ENCODE peak calls at places on chromosomes 3 and 15, in nine cellular contexts. One of them, this sample, is unnamed.

GRCh38 chr15:57923311-57923710 is 142.2 kb downstream of the ALDH1A2 start:
- DNase-seq in astrocyte of the cerebellum: no peak
- DNase-seq in right lobe of liver: no peak
- DNase-seq in right atrium auricular region: no peak
- DNase-seq in NCI-H1105 treated with DMSO at 0.1 percent for 48 hours: no peak
- DNase-seq in endodermal cell: no peak
- DNase-seq in T-helper 17 cell: no peak
- DNase-seq in breast epithelium: no peak
- DNase-seq in NCI-H526: no peak
- DNase-seq in this sample: no peak

GRCh38 chr3:55701997-55702396 is 214.9 kb upstream of the WNT5A start:
- DNase-seq in endodermal cell: no peak
- DNase-seq in T-helper 17 cell: no peak
- DNase-seq in right lobe of liver: no peak
- DNase-seq in right atrium auricular region: no peak
- DNase-seq in astrocyte of the cerebellum: no peak
- DNase-seq in breast epithelium: no peak
- DNase-seq in NCI-H1105 treated with DMSO at 0.1 percent for 48 hours: no peak
- DNase-seq in NCI-H526: no peak
- DNase-seq in this sample: no peak

GRCh38 chr3:81601707-81602305 is 159.6 kb downstream of the GBE1 start:
- DNase-seq in astrocyte of the cerebellum: no peak
- DNase-seq in endodermal cell: no peak
- DNase-seq in right lobe of liver: no peak
- DNase-seq in breast epithelium: no peak
- DNase-seq in T-helper 17 cell: no peak
- DNase-seq in NCI-H1105 treated with DMSO at 0.1 percent for 48 hours: peak
- DNase-seq in right atrium auricular region: no peak
- DNase-seq in NCI-H526: no peak
- DNase-seq in this sample: no peak

GRCh38 chr3:114333923-114334240 is 40.1 kb downstream of the TIGIT start:
- DNase-seq in NCI-H1105 treated with DMSO at 0.1 percent for 48 hours: no peak
- DNase-seq in right lobe of liver: no peak
- DNase-seq in T-helper 17 cell: no peak
- DNase-seq in NCI-H526: no peak
- DNase-seq in astrocyte of the cerebellum: no peak
- DNase-seq in breast epithelium: no peak
- DNase-seq in right atrium auricular region: no peak
- DNase-seq in endodermal cell: no peak
- DNase-seq in this sample: no peak

GRCh38 chr3:64445318-64446300 is 220.3 kb upstream of the PRICKLE2 start:
- DNase-seq in T-helper 17 cell: no peak
- DNase-seq in endodermal cell: peak
- DNase-seq in right lobe of liver: no peak
- DNase-seq in NCI-H1105 treated with DMSO at 0.1 percent for 48 hours: peak
- DNase-seq in breast epithelium: no peak
- DNase-seq in astrocyte of the cerebellum: no peak
- DNase-seq in NCI-H526: peak
- DNase-seq in right atrium auricular region: no peak
- DNase-seq in this sample: peak

GRCh38 chr15:50180578-50180977 is 1.4 kb upstream of the SLC27A2 start:
- DNase-seq in right atrium auricular region: no peak
- DNase-seq in endodermal cell: no peak
- DNase-seq in right lobe of liver: no peak
- DNase-seq in NCI-H1105 treated with DMSO at 0.1 percent for 48 hours: no peak
- DNase-seq in astrocyte of the cerebellum: no peak
- DNase-seq in NCI-H526: no peak
- DNase-seq in T-helper 17 cell: no peak
- DNase-seq in breast epithelium: no peak
- DNase-seq in this sample: no peak

GRCh38 chr15:40320931-40321371 is 2.5 kb upstream of the INAFM2 start:
- DNase-seq in right lobe of liver: no peak
- DNase-seq in NCI-H1105 treated with DMSO at 0.1 percent for 48 hours: peak
- DNase-seq in breast epithelium: no peak
- DNase-seq in right atrium auricular region: no peak
- DNase-seq in NCI-H526: peak
- DNase-seq in T-helper 17 cell: no peak
- DNase-seq in endodermal cell: peak
- DNase-seq in astrocyte of the cerebellum: no peak
- DNase-seq in this sample: peak

GRCh38 chr3:141231923-141232861 is 567 bp downstream of the PXYLP1 start:
- DNase-seq in right atrium auricular region: no peak
- DNase-seq in astrocyte of the cerebellum: no peak
- DNase-seq in NCI-H1105 treated with DMSO at 0.1 percent for 48 hours: peak
- DNase-seq in endodermal cell: peak
- DNase-seq in NCI-H526: peak
- DNase-seq in breast epithelium: peak
- DNase-seq in right lobe of liver: peak
- DNase-seq in T-helper 17 cell: no peak
- DNase-seq in this sample: no peak

GRCh38 chr3:174776636-174777035 is 82.5 kb upstream of the NAALADL2 start:
- DNase-seq in astrocyte of the cerebellum: no peak
- DNase-seq in right atrium auricular region: no peak
- DNase-seq in NCI-H1105 treated with DMSO at 0.1 percent for 48 hours: no peak
- DNase-seq in right lobe of liver: no peak
- DNase-seq in endodermal cell: no peak
- DNase-seq in breast epithelium: no peak
- DNase-seq in NCI-H526: no peak
- DNase-seq in T-helper 17 cell: no peak
- DNase-seq in this sample: no peak

GRCh38 chr15:99019558-99020540 is 12.3 kb upstream of the PGPEP1L start:
- DNase-seq in right lobe of liver: no peak
- DNase-seq in NCI-H1105 treated with DMSO at 0.1 percent for 48 hours: no peak
- DNase-seq in endodermal cell: no peak
- DNase-seq in astrocyte of the cerebellum: no peak
- DNase-seq in right atrium auricular region: no peak
- DNase-seq in breast epithelium: no peak
- DNase-seq in T-helper 17 cell: no peak
- DNase-seq in NCI-H526: no peak
- DNase-seq in this sample: no peak

GRCh38 chr3:148092624-148093194 is 605.0 kb upstream of the AGTR1 start:
- DNase-seq in breast epithelium: no peak
- DNase-seq in right atrium auricular region: no peak
- DNase-seq in astrocyte of the cerebellum: no peak
- DNase-seq in right lobe of liver: no peak
- DNase-seq in NCI-H526: no peak
- DNase-seq in endodermal cell: no peak
- DNase-seq in T-helper 17 cell: no peak
- DNase-seq in NCI-H1105 treated with DMSO at 0.1 percent for 48 hours: no peak
- DNase-seq in this sample: no peak

GRCh38 chr15:29917600-29918597 is 95.6 kb upstream of the TJP1 start:
- DNase-seq in endodermal cell: no peak
- DNase-seq in NCI-H526: no peak
- DNase-seq in breast epithelium: no peak
- DNase-seq in NCI-H1105 treated with DMSO at 0.1 percent for 48 hours: no peak
- DNase-seq in right atrium auricular region: no peak
- DNase-seq in T-helper 17 cell: no peak
- DNase-seq in right lobe of liver: no peak
- DNase-seq in astrocyte of the cerebellum: no peak
- DNase-seq in this sample: no peak

GRCh38 chr15:57861039-57861638 is 154.6 kb downstream of the POLR2M start:
- DNase-seq in right atrium auricular region: no peak
- DNase-seq in breast epithelium: no peak
- DNase-seq in NCI-H1105 treated with DMSO at 0.1 percent for 48 hours: peak
- DNase-seq in astrocyte of the cerebellum: peak
- DNase-seq in T-helper 17 cell: no peak
- DNase-seq in right lobe of liver: no peak
- DNase-seq in endodermal cell: no peak
- DNase-seq in NCI-H526: peak
- DNase-seq in this sample: peak

GRCh38 chr3:179175358-179175757 is 27.2 kb downstream of the PIK3CA start:
- DNase-seq in breast epithelium: no peak
- DNase-seq in NCI-H526: no peak
- DNase-seq in right atrium auricular region: no peak
- DNase-seq in right lobe of liver: no peak
- DNase-seq in astrocyte of the cerebellum: no peak
- DNase-seq in NCI-H1105 treated with DMSO at 0.1 percent for 48 hours: no peak
- DNase-seq in T-helper 17 cell: no peak
- DNase-seq in endodermal cell: no peak
- DNase-seq in this sample: no peak

GRCh38 chr15:90907051-90907660 is 4.1 kb downstream of the MAN2A2 start:
- DNase-seq in right lobe of liver: peak
- DNase-seq in T-helper 17 cell: no peak
- DNase-seq in right atrium auricular region: no peak
- DNase-seq in NCI-H1105 treated with DMSO at 0.1 percent for 48 hours: no peak
- DNase-seq in NCI-H526: no peak
- DNase-seq in breast epithelium: no peak
- DNase-seq in endodermal cell: no peak
- DNase-seq in astrocyte of the cerebellum: no peak
- DNase-seq in this sample: no peak

GRCh38 chr3:143654906-143655305 is 193.4 kb downstream of the SLC9A9 start:
- DNase-seq in T-helper 17 cell: no peak
- DNase-seq in NCI-H1105 treated with DMSO at 0.1 percent for 48 hours: no peak
- DNase-seq in NCI-H526: no peak
- DNase-seq in breast epithelium: no peak
- DNase-seq in right lobe of liver: no peak
- DNase-seq in endodermal cell: no peak
- DNase-seq in astrocyte of the cerebellum: no peak
- DNase-seq in right atrium auricular region: no peak
- DNase-seq in this sample: no peak

GRCh38 chr3:155553800-155554199 is 191.1 kb downstream of the PLCH1 start:
- DNase-seq in astrocyte of the cerebellum: no peak
- DNase-seq in right atrium auricular region: no peak
- DNase-seq in right lobe of liver: no peak
- DNase-seq in breast epithelium: no peak
- DNase-seq in endodermal cell: no peak
- DNase-seq in NCI-H526: no peak
- DNase-seq in NCI-H1105 treated with DMSO at 0.1 percent for 48 hours: no peak
- DNase-seq in T-helper 17 cell: no peak
- DNase-seq in this sample: no peak

GRCh38 chr3:27720899-27721716 is 1.0 kb downstream of the EOMES start:
- DNase-seq in T-helper 17 cell: no peak
- DNase-seq in NCI-H1105 treated with DMSO at 0.1 percent for 48 hours: peak
- DNase-seq in NCI-H526: peak
- DNase-seq in right atrium auricular region: no peak
- DNase-seq in astrocyte of the cerebellum: no peak
- DNase-seq in breast epithelium: no peak
- DNase-seq in endodermal cell: peak
- DNase-seq in right lobe of liver: no peak
- DNase-seq in this sample: peak

GRCh38 chr3:52325686-52326085 is 9.6 kb downstream of the DNAH1 start:
- DNase-seq in T-helper 17 cell: no peak
- DNase-seq in breast epithelium: no peak
- DNase-seq in endodermal cell: no peak
- DNase-seq in NCI-H1105 treated with DMSO at 0.1 percent for 48 hours: no peak
- DNase-seq in astrocyte of the cerebellum: no peak
- DNase-seq in NCI-H526: no peak
- DNase-seq in right atrium auricular region: no peak
- DNase-seq in right lobe of liver: peak
- DNase-seq in this sample: no peak

GRCh38 chr3:123447749-123448502 is 964 bp downstream of the ADCY5 start:
- DNase-seq in astrocyte of the cerebellum: no peak
- DNase-seq in NCI-H526: no peak
- DNase-seq in breast epithelium: no peak
- DNase-seq in T-helper 17 cell: peak
- DNase-seq in right atrium auricular region: no peak
- DNase-seq in right lobe of liver: peak
- DNase-seq in endodermal cell: peak
- DNase-seq in NCI-H1105 treated with DMSO at 0.1 percent for 48 hours: peak
- DNase-seq in this sample: no peak

GRCh38 chr3:72245183-72245811 is 460.3 kb upstream of the PROK2 start:
- DNase-seq in right lobe of liver: no peak
- DNase-seq in astrocyte of the cerebellum: no peak
- DNase-seq in NCI-H526: no peak
- DNase-seq in breast epithelium: no peak
- DNase-seq in right atrium auricular region: peak
- DNase-seq in NCI-H1105 treated with DMSO at 0.1 percent for 48 hours: no peak
- DNase-seq in T-helper 17 cell: no peak
- DNase-seq in endodermal cell: no peak
- DNase-seq in this sample: no peak

GRCh38 chr3:126300761-126301481 is 56.3 kb downstream of the KLF15 start:
- DNase-seq in astrocyte of the cerebellum: peak
- DNase-seq in T-helper 17 cell: no peak
- DNase-seq in NCI-H1105 treated with DMSO at 0.1 percent for 48 hours: no peak
- DNase-seq in breast epithelium: no peak
- DNase-seq in right atrium auricular region: no peak
- DNase-seq in right lobe of liver: peak
- DNase-seq in NCI-H526: no peak
- DNase-seq in endodermal cell: peak
- DNase-seq in this sample: no peak

GRCh38 chr3:130258532-130258952 is 86.9 kb upstream of the COL6A5 start:
- DNase-seq in right lobe of liver: no peak
- DNase-seq in astrocyte of the cerebellum: no peak
- DNase-seq in right atrium auricular region: no peak
- DNase-seq in NCI-H526: no peak
- DNase-seq in NCI-H1105 treated with DMSO at 0.1 percent for 48 hours: no peak
- DNase-seq in T-helper 17 cell: no peak
- DNase-seq in breast epithelium: no peak
- DNase-seq in endodermal cell: no peak
- DNase-seq in this sample: no peak

GRCh38 chr15:61228025-61228901 is 839 bp downstream of the RORA start:
- DNase-seq in endodermal cell: peak
- DNase-seq in NCI-H1105 treated with DMSO at 0.1 percent for 48 hours: peak
- DNase-seq in astrocyte of the cerebellum: no peak
- DNase-seq in right atrium auricular region: no peak
- DNase-seq in T-helper 17 cell: no peak
- DNase-seq in NCI-H526: no peak
- DNase-seq in breast epithelium: no peak
- DNase-seq in right lobe of liver: peak
- DNase-seq in this sample: no peak

GRCh38 chr3:84108442-84108971 is 850.3 kb upstream of the CADM2 start:
- DNase-seq in NCI-H526: peak
- DNase-seq in breast epithelium: no peak
- DNase-seq in T-helper 17 cell: no peak
- DNase-seq in endodermal cell: no peak
- DNase-seq in right lobe of liver: no peak
- DNase-seq in NCI-H1105 treated with DMSO at 0.1 percent for 48 hours: no peak
- DNase-seq in astrocyte of the cerebellum: peak
- DNase-seq in right atrium auricular region: no peak
- DNase-seq in this sample: no peak

GRCh38 chr15:63246691-63247464 is 30.5 kb upstream of the APH1B start:
- DNase-seq in T-helper 17 cell: no peak
- DNase-seq in astrocyte of the cerebellum: no peak
- DNase-seq in right lobe of liver: no peak
- DNase-seq in breast epithelium: no peak
- DNase-seq in right atrium auricular region: no peak
- DNase-seq in endodermal cell: no peak
- DNase-seq in NCI-H526: no peak
- DNase-seq in NCI-H1105 treated with DMSO at 0.1 percent for 48 hours: no peak
- DNase-seq in this sample: no peak

GRCh38 chr3:52983336-52983807 is 62.5 kb downstream of the SFMBT1 start:
- DNase-seq in endodermal cell: no peak
- DNase-seq in breast epithelium: no peak
- DNase-seq in astrocyte of the cerebellum: no peak
- DNase-seq in NCI-H1105 treated with DMSO at 0.1 percent for 48 hours: no peak
- DNase-seq in right atrium auricular region: no peak
- DNase-seq in right lobe of liver: no peak
- DNase-seq in T-helper 17 cell: no peak
- DNase-seq in NCI-H526: no peak
- DNase-seq in this sample: no peak

GRCh38 chr3:122952509-122952908 is 75.1 kb downstream of the SEMA5B start:
- DNase-seq in T-helper 17 cell: no peak
- DNase-seq in NCI-H1105 treated with DMSO at 0.1 percent for 48 hours: no peak
- DNase-seq in breast epithelium: no peak
- DNase-seq in NCI-H526: no peak
- DNase-seq in astrocyte of the cerebellum: no peak
- DNase-seq in right lobe of liver: no peak
- DNase-seq in endodermal cell: peak
- DNase-seq in right atrium auricular region: no peak
- DNase-seq in this sample: no peak

GRCh38 chr15:50049871-50050270 is 69.2 kb downstream of the ATP8B4 start:
- DNase-seq in astrocyte of the cerebellum: no peak
- DNase-seq in T-helper 17 cell: no peak
- DNase-seq in endodermal cell: no peak
- DNase-seq in NCI-H1105 treated with DMSO at 0.1 percent for 48 hours: no peak
- DNase-seq in right lobe of liver: no peak
- DNase-seq in breast epithelium: no peak
- DNase-seq in right atrium auricular region: no peak
- DNase-seq in NCI-H526: no peak
- DNase-seq in this sample: no peak

GRCh38 chr3:115709135-115709534 is 85.8 kb downstream of the GAP43 start:
- DNase-seq in NCI-H526: no peak
- DNase-seq in astrocyte of the cerebellum: no peak
- DNase-seq in endodermal cell: no peak
- DNase-seq in breast epithelium: no peak
- DNase-seq in right lobe of liver: no peak
- DNase-seq in T-helper 17 cell: no peak
- DNase-seq in NCI-H1105 treated with DMSO at 0.1 percent for 48 hours: no peak
- DNase-seq in right atrium auricular region: no peak
- DNase-seq in this sample: no peak

GRCh38 chr3:101687142-101687931 is 819 bp upstream of the RPL24 start:
- DNase-seq in NCI-H526: no peak
- DNase-seq in astrocyte of the cerebellum: no peak
- DNase-seq in NCI-H1105 treated with DMSO at 0.1 percent for 48 hours: no peak
- DNase-seq in right lobe of liver: no peak
- DNase-seq in right atrium auricular region: no peak
- DNase-seq in breast epithelium: no peak
- DNase-seq in T-helper 17 cell: no peak
- DNase-seq in endodermal cell: no peak
- DNase-seq in this sample: no peak

This sample was measured in NCI-H510A treated with DMSO at 0.1 percent for 48 hours.